ENCODE peak calls at places on chromosomes 2 and 18, in five cellular contexts. K is retinal pigment epithelial cell, O is breast epithelium, P is heart left ventricle, J is A549. R is an unnamed sample.
A peak's percentile ranks its signal among the peaks of the same experiment; 100 is the strongest.

GRCh38 chr2:33497177-33497787 is 20.8 kb downstream of the RASGRP3 start:
- DNase-seq in K (no peak), O (no peak), P (no peak), J (no peak), R (no peak)

GRCh38 chr2:6186332-6187100 is 494.3 kb downstream of the SOX11 start:
- DNase-seq in K (peak; percentile 87), O (no peak), P (peak; percentile 29), J (peak; percentile 88), R (peak; percentile 71)

GRCh38 chr2:135985826-135986393 is 484 bp upstream of the DARS1 start:
- DNase-seq in K (no peak), O (no peak), P (no peak), J (no peak), R (no peak)

GRCh38 chr18:78774741-78775141 is 204.9 kb upstream of the SALL3 start:
- DNase-seq in K (no peak), O (no peak), P (no peak), J (no peak), R (no peak)

GRCh38 chr18:69444221-69444620 is 43.5 kb downstream of the DOK6 start:
- DNase-seq in K (no peak), O (no peak), P (no peak), J (no peak), R (no peak)

GRCh38 chr18:74116628-74117554 is 30.7 kb downstream of the FBXO15 start:
- DNase-seq in K (no peak), O (no peak), P (no peak), J (peak; percentile 21), R (peak; percentile 3)

GRCh38 chr18:34972765-34973414 is 68.3 kb upstream of the MAPRE2 start:
- DNase-seq in K (no peak), O (no peak), P (no peak), J (no peak), R (no peak)

GRCh38 chr2:201964011-201964410 is 69.6 kb upstream of the FZD7 start:
- DNase-seq in K (no peak), O (no peak), P (no peak), J (no peak), R (no peak)

GRCh38 chr2:9264301-9264700 is 57.7 kb downstream of the ASAP2 start:
- DNase-seq in K (no peak), O (no peak), P (peak; percentile 23), J (no peak), R (no peak)

GRCh38 chr2:133674433-133675331 is 106.4 kb upstream of the NCKAP5 start:
- DNase-seq in K (peak; percentile 69), O (peak; percentile 75), P (peak; percentile 70), J (peak; percentile 43), R (no peak)

GRCh38 chr2:23615216-23616020 is 230.4 kb downstream of the KLHL29 start:
- DNase-seq in K (no peak), O (no peak), P (no peak), J (no peak), R (no peak)

GRCh38 chr2:70893186-70893585 is 42.5 kb upstream of the ATP6V1B1 start:
- DNase-seq in K (no peak), O (no peak), P (no peak), J (no peak), R (no peak)

GRCh38 chr2:85727798-85728197 is 26.0 kb upstream of the ATOH8 start:
- DNase-seq in K (no peak), O (no peak), P (peak; percentile 46), J (no peak), R (no peak)

GRCh38 chr2:162929571-162929970 is 91.0 kb upstream of the KCNH7 start:
- DNase-seq in K (peak; percentile 66), O (no peak), P (no peak), J (peak; percentile 73), R (peak; percentile 37)

GRCh38 chr18:22056962-22057361 is 112.4 kb upstream of the GATA6 start:
- DNase-seq in K (no peak), O (no peak), P (no peak), J (no peak), R (no peak)

GRCh38 chr2:224433442-224433841 is 31.5 kb upstream of the FAM124B start:
- DNase-seq in K (no peak), O (no peak), P (no peak), J (no peak), R (no peak)

GRCh38 chr2:27370026-27370815 is at the start of the genes EIF2B4 and SNX17:
- DNase-seq in K (peak; percentile 96), O (peak; percentile 99), P (peak; percentile 99), J (peak; percentile 99), R (peak; percentile 89)

GRCh38 chr2:57696016-57696415 is 350.6 kb upstream of the VRK2 start:
- DNase-seq in K (peak; percentile 8), O (no peak), P (no peak), J (peak; percentile 14), R (peak; percentile 2)

GRCh38 chr18:39311111-39311712 is 1745.6 kb upstream of the CELF4 start:
- DNase-seq in K (no peak), O (no peak), P (no peak), J (no peak), R (no peak)

GRCh38 chr2:187900023-187900422 is 345.8 kb upstream of the TFPI start:
- DNase-seq in K (no peak), O (no peak), P (no peak), J (no peak), R (no peak)

GRCh38 chr2:3138621-3139020 is 239.0 kb downstream of the EIPR1 start:
- DNase-seq in K (no peak), O (no peak), P (no peak), J (no peak), R (no peak)

GRCh38 chr18:46477425-46478011 is 179.5 kb downstream of the LOXHD1 start:
- DNase-seq in K (no peak), O (no peak), P (no peak), J (no peak), R (no peak)

GRCh38 chr18:63882333-63883141 is 5.0 kb upstream of the SERPINB2 start:
- DNase-seq in K (peak; percentile 99), O (no peak), P (peak; percentile 31), J (peak; percentile 28), R (peak; percentile 64)

GRCh38 chr2:172100080-172101007 is 2.4 kb downstream of the DLX2 start:
- DNase-seq in K (no peak), O (no peak), P (no peak), J (no peak), R (no peak)

GRCh38 chr18:79402977-79403722 is 7.4 kb downstream of the NFATC1 start:
- DNase-seq in K (no peak), O (peak; percentile 78), P (peak; percentile 86), J (no peak), R (no peak)

GRCh38 chr2:42063383-42064171 is 15.8 kb downstream of the PKDCC start:
- DNase-seq in K (peak; percentile 48), O (no peak), P (no peak), J (peak; percentile 48), R (no peak)

GRCh38 chr2:158745067-158745865 is 49.9 kb upstream of the DAPL1 start:
- DNase-seq in K (no peak), O (no peak), P (peak; percentile 56), J (peak; percentile 66), R (no peak)
- TF ChIP-seq CTCF in K (peak; percentile 73), O (peak; percentile 15), P (peak; percentile 55), J (peak; percentile 74), R (peak; percentile 77)

DNA sequence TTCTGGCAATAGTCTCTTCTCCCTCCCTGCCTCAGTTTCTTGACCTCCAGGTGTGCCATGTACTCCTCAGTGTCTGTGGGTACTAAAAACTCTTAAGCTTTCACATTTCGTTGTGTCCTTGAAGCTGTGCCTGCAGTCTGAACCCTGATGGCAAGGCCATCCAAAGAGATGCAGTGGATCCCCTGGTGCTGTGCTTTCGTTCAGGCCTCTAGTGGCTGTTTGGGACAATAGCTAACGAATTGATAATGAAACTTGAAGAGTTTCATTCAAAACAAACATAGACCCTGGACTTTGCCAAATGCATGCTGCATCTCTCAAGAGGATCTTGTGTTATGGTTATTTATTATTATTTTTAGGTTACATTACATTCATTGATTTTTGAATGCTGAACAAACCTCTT is 523.1 kb upstream of the FSIP2 start:
- DNase-seq in K (no peak), O (no peak), P (no peak), J (no peak), R (no peak)
- TF ChIP-seq CTCF in K (no peak), O (no peak), P (no peak), J (no peak), R (no peak)

GRCh38 chr2:69269330-69269729 is 117.7 kb downstream of the GFPT1 start:
- DNase-seq in K (no peak), O (no peak), P (no peak), J (no peak), R (no peak)

GRCh38 chr2:69271831-69272257 is 115.2 kb downstream of the GFPT1 start:
- DNase-seq in K (no peak), O (no peak), P (no peak), J (no peak), R (no peak)

GRCh38 chr2:69275490-69275889 is 111.5 kb downstream of the GFPT1 start:
- DNase-seq in K (no peak), O (no peak), P (no peak), J (no peak), R (no peak)

GRCh38 chr2:69278366-69278765 is 108.7 kb downstream of the GFPT1 start:
- DNase-seq in K (no peak), O (no peak), P (no peak), J (no peak), R (no peak)

DNA sequence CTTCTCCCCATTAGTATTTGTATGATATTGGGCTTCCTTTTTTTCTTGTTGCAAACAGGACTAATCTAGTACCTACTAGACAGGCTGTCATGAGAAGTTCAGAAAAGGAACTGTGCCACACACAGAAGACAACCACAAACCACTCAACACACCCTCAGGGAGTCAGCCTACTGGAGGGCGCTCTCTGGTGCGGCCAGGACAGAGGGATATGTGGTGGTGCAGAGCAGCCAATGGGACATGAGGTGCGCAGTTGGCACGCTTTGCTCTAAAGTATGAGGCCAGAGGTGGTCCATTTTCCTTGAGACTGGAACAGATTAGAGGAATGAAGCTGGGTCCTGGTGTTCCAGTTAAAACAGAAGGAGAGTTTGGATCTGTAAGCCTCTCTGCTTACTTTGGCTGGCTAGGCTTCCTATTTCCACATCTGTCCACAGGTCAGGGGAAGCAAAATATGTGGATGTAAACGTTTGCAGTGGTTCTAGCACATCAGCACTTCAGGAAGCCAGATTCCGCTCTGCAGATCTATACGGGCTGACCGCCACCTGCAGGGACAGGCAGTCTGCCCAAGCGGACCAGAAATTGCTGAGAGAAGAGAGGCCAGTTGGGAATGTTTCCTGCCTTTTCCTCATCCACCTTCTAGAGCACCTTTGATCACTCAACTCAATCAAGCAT is 114.1 kb downstream of the GFPT1 start:
- DNase-seq in K (no peak), O (no peak), P (no peak), J (no peak), R (no peak)
- TF ChIP-seq CTCF in K (no peak), O (no peak), P (no peak), J (no peak), R (no peak)

DNA sequence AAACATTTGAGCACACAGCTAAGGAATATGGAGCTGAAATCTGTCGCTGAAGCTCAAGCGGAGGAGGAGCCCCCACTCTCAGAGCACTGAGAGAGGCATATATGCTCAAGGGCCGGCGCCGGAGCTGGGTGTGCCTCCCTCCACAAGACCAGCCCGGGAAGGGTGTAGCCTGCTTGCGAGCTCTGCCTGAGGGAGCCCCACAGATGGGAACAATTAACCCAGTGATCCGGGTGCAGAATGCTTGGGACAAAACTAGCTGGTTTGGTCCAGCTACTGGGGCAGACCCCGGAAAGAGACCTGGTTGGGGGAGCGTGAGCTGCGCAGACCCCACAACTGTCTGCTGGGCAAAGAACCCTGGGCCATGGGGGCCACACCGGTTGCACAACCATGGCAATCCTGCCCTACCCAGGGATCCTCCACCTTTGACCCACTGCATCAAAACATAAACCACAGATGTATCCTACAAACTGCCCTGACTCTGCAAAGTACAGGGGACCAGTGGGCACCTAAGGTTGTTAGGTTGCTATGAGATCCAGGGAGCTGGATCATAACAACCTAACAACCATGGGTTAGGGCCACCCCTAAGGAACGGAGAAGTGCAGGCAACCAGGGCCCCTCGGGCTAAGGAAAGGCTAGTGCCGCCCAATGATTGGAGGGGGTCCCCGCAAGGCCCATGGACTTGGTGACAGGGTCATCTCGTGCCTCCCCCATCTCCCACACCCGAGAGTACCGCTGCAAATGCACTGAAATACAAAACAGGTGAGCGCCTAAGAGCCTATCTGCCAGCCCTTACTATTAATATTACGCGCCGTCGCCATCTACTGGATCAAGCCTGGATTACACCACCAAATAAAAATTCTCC is 53.4 kb upstream of the SCN1A start:
- DNase-seq in K (no peak), O (peak; percentile 57), P (no peak), J (peak; percentile 45), R (no peak)
- TF ChIP-seq CTCF in K (peak; percentile 72), O (no peak), P (peak; percentile 44), J (peak; percentile 57), R (peak; percentile 66)

R was measured in epithelial cell of proximal tubule.